ENCODE peak calls at places on chromosomes 7 and 10, in six cellular contexts. G is kidney; C is fibroblast of pulmonary artery; X is stimulated activated CD4-positive, alpha-beta T cell treated with anti-CD3 and anti-CD28 coated beads, Interleukin-1b, Interleukin-23, amount 100 ng/mL, for 1 hour; E is Calu3; S is SK-N-MC. F is an unnamed sample.

GRCh38 chr10:60281331-60281730 is 108.3 kb downstream of the ANK3 start:
- DNase-seq in E (no peak), C (no peak), X (no peak), S (no peak), G (no peak), F (no peak)

GRCh38 chr7:54664235-54665228 is 94.5 kb downstream of the SEC61G start:
- DNase-seq in E (peak; percentile 88), S (no peak), G (peak; percentile 85), X (no peak), C (peak; percentile 1), F (peak; percentile 68)

GRCh38 chr10:72886596-72887522 is 6.7 kb upstream of the OIT3 start:
- DNase-seq in S (no peak), G (no peak), E (no peak), C (peak; percentile 26), X (no peak), F (no peak)

GRCh38 chr10:117007080-117007479 is 2.1 kb upstream of the SHTN1 start:
- DNase-seq in S (no peak), X (no peak), C (peak; percentile 82), E (peak; percentile 11), G (no peak), F (no peak)

GRCh38 chr10:125116652-125117310 is 43.6 kb downstream of the CTBP2 start:
- DNase-seq in S (no peak), G (no peak), X (no peak), E (no peak), C (no peak), F (no peak)

GRCh38 chr7:129074361-129074871 is 19.5 kb upstream of the TNPO3 start:
- DNase-seq in X (no peak), G (no peak), C (no peak), S (no peak), E (no peak), F (no peak)

GRCh38 chr7:132503415-132503814 is 72.9 kb downstream of the PLXNA4 start:
- DNase-seq in S (no peak), X (no peak), G (no peak), E (no peak), C (no peak), F (no peak)

GRCh38 chr7:192035-192649 is at the start of gene FAM20C:
- DNase-seq in C (peak; percentile 83), G (peak; percentile 95), S (no peak), E (peak; percentile 69), X (no peak), F (peak; percentile 78)

GRCh38 chr10:119933179-119933578 is 40.6 kb downstream of the SEC23IP start:
- DNase-seq in E (no peak), G (no peak), X (no peak), C (peak; percentile 36), S (no peak), F (no peak)

GRCh38 chr10:127325506-127325905 is 129.1 kb upstream of the INSYN2A start:
- DNase-seq in S (no peak), E (no peak), X (no peak), G (no peak), C (no peak), F (no peak)

GRCh38 chr7:142231716-142232115 is 26.1 kb downstream of the PRSS58 start:
- DNase-seq in S (no peak), C (no peak), X (no peak), E (peak; percentile 21), G (no peak), F (no peak)

GRCh38 chr10:93548376-93549071 is 17.9 kb upstream of the FFAR4 start:
- DNase-seq in E (peak; percentile 22), C (peak; percentile 18), X (no peak), S (no peak), G (no peak), F (no peak)

GRCh38 chr7:106916689-106917088 is 51.6 kb downstream of the PIK3CG start:
- DNase-seq in G (no peak), X (no peak), E (no peak), S (no peak), C (no peak), F (no peak)

GRCh38 chr7:47827321-47827720 is 120.9 kb downstream of the PKD1L1 start:
- DNase-seq in G (no peak), C (no peak), S (no peak), E (no peak), X (no peak), F (peak; percentile 54)

GRCh38 chr7:27221201-27221797 is 21.3 kb upstream of the EVX1 start:
- DNase-seq in X (no peak), E (no peak), S (no peak), G (no peak), C (no peak), F (no peak)

GRCh38 chr10:112872728-112873127 is 77.3 kb upstream of the TCF7L2 start:
- DNase-seq in E (no peak), S (no peak), G (no peak), X (no peak), C (no peak), F (no peak)

GRCh38 chr7:100684534-100685042 is 9.5 kb downstream of the GIGYF1 start:
- DNase-seq in S (no peak), C (no peak), E (no peak), G (peak; percentile 48), X (no peak), F (no peak)

GRCh38 chr10:17872191-17873091 is 63.3 kb downstream of the MRC1 start:
- DNase-seq in X (no peak), E (no peak), G (no peak), S (no peak), C (peak; percentile 65), F (no peak)

F was measured in occipital lobe.